ENCODE peak calls at places on chromosomes 6 and 20, in seven cellular contexts. One of them, this sample, is unnamed. For H3K4me1, H3K27me3 and H3K9me3, the result is how much of the 10 kb centered on the place peaks cover.

GRCh38 chr6:165766026-165766425 is 103.0 kb upstream of the PDE10A start:
- DNase-seq in lung: no peak
- DNase-seq in SK-N-SH: no peak
- DNase-seq in hepatocyte: no peak
- DNase-seq in HCT116: no peak
- DNase-seq in aorta: no peak
- DNase-seq in psoas muscle: no peak
- DNase-seq in this sample: no peak

GRCh38 chr20:57332105-57333089 is 2.8 kb downstream of the SPO11 start:
- DNase-seq in lung: no peak
- DNase-seq in SK-N-SH: no peak
- DNase-seq in hepatocyte: peak
- DNase-seq in HCT116: no peak
- DNase-seq in aorta: no peak
- DNase-seq in psoas muscle: no peak
- DNase-seq in this sample: no peak

GRCh38 chr6:161058746-161059145 is 67.2 kb downstream of the MAP3K4 start:
- DNase-seq in lung: no peak
- DNase-seq in SK-N-SH: no peak
- DNase-seq in hepatocyte: no peak
- DNase-seq in HCT116: no peak
- DNase-seq in aorta: no peak
- DNase-seq in psoas muscle: no peak
- DNase-seq in this sample: no peak

GRCh38 chr20:60123652-60124051 is 165.4 kb downstream of the CDH26 start:
- DNase-seq in lung: no peak
- DNase-seq in SK-N-SH: no peak
- DNase-seq in hepatocyte: no peak
- DNase-seq in HCT116: no peak
- DNase-seq in aorta: no peak
- DNase-seq in psoas muscle: no peak
- DNase-seq in this sample: no peak

GRCh38 chr6:145373826-145374225 is 361.5 kb downstream of the EPM2A start:
- DNase-seq in lung: no peak
- DNase-seq in SK-N-SH: no peak
- DNase-seq in hepatocyte: no peak
- DNase-seq in HCT116: no peak
- DNase-seq in aorta: no peak
- DNase-seq in psoas muscle: no peak
- DNase-seq in this sample: no peak

GRCh38 chr6:139016337-139017213 is 12.0 kb upstream of the ABRACL start:
- DNase-seq in lung: no peak
- DNase-seq in SK-N-SH: no peak
- DNase-seq in hepatocyte: no peak
- DNase-seq in HCT116: no peak
- DNase-seq in aorta: no peak
- DNase-seq in psoas muscle: no peak
- DNase-seq in this sample: no peak

GRCh38 chr6:157226026-157226639 is 97.2 kb downstream of the TMEM242 start:
- DNase-seq in lung: no peak
- DNase-seq in SK-N-SH: no peak
- DNase-seq in hepatocyte: peak
- DNase-seq in HCT116: no peak
- DNase-seq in aorta: no peak
- DNase-seq in psoas muscle: no peak
- DNase-seq in this sample: no peak

GRCh38 chr6:36917541-36918193 is 31.9 kb downstream of the C6orf89 start:
- DNase-seq in lung: peak
- DNase-seq in SK-N-SH: no peak
- DNase-seq in hepatocyte: peak
- DNase-seq in HCT116: no peak
- DNase-seq in aorta: no peak
- DNase-seq in psoas muscle: peak
- DNase-seq in this sample: peak

GRCh38 chr20:57901526-57901925 is 191.7 kb upstream of the PMEPA1 start:
- DNase-seq in lung: no peak
- DNase-seq in SK-N-SH: no peak
- DNase-seq in hepatocyte: no peak
- DNase-seq in HCT116: no peak
- DNase-seq in aorta: peak
- DNase-seq in psoas muscle: no peak
- DNase-seq in this sample: no peak

GRCh38 chr6:119026822-119027221 is 51.6 kb downstream of the FAM184A start:
- DNase-seq in lung: no peak
- DNase-seq in SK-N-SH: no peak
- DNase-seq in hepatocyte: no peak
- DNase-seq in HCT116: no peak
- DNase-seq in aorta: no peak
- DNase-seq in psoas muscle: no peak
- DNase-seq in this sample: no peak

GRCh38 chr6:168338777-168339176 is 19.2 kb upstream of the DACT2 start:
- DNase-seq in lung: no peak
- DNase-seq in SK-N-SH: no peak
- DNase-seq in hepatocyte: no peak
- DNase-seq in HCT116: no peak
- DNase-seq in aorta: no peak
- DNase-seq in psoas muscle: no peak
- DNase-seq in this sample: no peak

GRCh38 chr6:109486068-109486467 is 3.0 kb upstream of the ZBTB24 start:
- DNase-seq in lung: no peak
- DNase-seq in SK-N-SH: no peak
- DNase-seq in hepatocyte: peak
- DNase-seq in HCT116: no peak
- DNase-seq in aorta: no peak
- DNase-seq in psoas muscle: no peak
- DNase-seq in this sample: no peak

GRCh38 chr20:41074441-41074840 is 45.8 kb downstream of the TOP1 start:
- DNase-seq in lung: no peak
- DNase-seq in SK-N-SH: no peak
- DNase-seq in hepatocyte: no peak
- DNase-seq in HCT116: no peak
- DNase-seq in aorta: no peak
- DNase-seq in psoas muscle: no peak
- DNase-seq in this sample: no peak
- H3K4me1 ChIP-seq in lung: under half
- H3K4me1 ChIP-seq in SK-N-SH: under half
- H3K4me1 ChIP-seq in hepatocyte: under half
- H3K4me1 ChIP-seq in HCT116: under half
- H3K4me1 ChIP-seq in aorta: under half
- H3K4me1 ChIP-seq in psoas muscle: under half
- H3K4me1 ChIP-seq in this sample: half or more

GRCh38 chr20:38892091-38892981 is 33.9 kb upstream of the FAM83D start:
- DNase-seq in lung: no peak
- DNase-seq in SK-N-SH: no peak
- DNase-seq in hepatocyte: no peak
- DNase-seq in HCT116: no peak
- DNase-seq in aorta: peak
- DNase-seq in psoas muscle: no peak
- DNase-seq in this sample: no peak
- H3K27me3 ChIP-seq in lung: under half
- H3K27me3 ChIP-seq in SK-N-SH: under half
- H3K27me3 ChIP-seq in hepatocyte: under half
- H3K27me3 ChIP-seq in HCT116: under half
- H3K27me3 ChIP-seq in aorta: under half
- H3K27me3 ChIP-seq in psoas muscle: under half
- H3K27me3 ChIP-seq in this sample: under half

GRCh38 chr20:39706089-39706721 is 744.1 kb downstream of the DHX35 start:
- DNase-seq in lung: no peak
- DNase-seq in SK-N-SH: peak
- DNase-seq in hepatocyte: peak
- DNase-seq in HCT116: no peak
- DNase-seq in aorta: no peak
- DNase-seq in psoas muscle: no peak
- DNase-seq in this sample: no peak
- H3K9me3 ChIP-seq in lung: under half
- H3K9me3 ChIP-seq in SK-N-SH: under half
- H3K9me3 ChIP-seq in hepatocyte: under half
- H3K9me3 ChIP-seq in HCT116: under half
- H3K9me3 ChIP-seq in aorta: under half
- H3K9me3 ChIP-seq in psoas muscle: under half
- H3K9me3 ChIP-seq in this sample: under half

DNA sequence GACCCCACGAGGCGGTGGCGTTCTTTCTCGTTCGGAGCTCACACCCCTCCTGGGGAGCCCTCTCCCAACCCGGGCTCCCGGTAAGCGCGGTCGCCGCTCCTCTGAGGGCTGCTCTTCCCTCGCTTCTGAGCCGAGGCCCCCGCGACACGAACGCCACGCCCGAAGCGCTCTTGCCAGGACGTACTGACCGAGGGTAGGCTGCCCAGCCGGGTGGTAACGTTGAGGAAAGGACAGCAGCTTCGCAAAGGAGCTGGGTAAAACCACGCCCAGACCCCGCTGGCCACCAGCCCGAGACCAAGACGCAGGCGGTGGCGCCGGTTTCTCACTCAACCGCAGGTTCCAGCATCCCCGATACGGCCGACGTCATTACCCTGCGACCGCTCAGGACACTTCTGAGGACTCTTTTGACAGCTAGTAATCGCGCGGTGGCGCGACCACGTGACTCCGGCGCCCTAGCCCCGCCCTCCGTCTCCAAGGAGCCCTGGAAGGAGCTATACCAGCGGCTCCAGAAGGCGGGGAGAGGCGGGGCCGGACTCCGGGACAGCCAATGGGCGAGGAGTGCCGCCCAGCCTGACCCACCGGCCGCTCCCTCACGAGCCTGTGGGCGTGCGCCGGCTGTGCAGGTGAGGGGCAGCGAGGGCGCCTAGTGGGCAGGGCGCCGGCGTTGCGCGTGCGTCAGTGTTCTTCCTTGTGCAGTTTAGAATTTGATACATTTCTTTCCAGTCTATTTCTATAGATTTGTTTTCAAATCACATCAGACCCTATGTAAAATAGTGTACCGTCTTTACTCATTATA is 4.0 kb upstream of the GZF1 start:
- DNase-seq in lung: peak
- DNase-seq in SK-N-SH: peak
- DNase-seq in hepatocyte: peak
- DNase-seq in HCT116: peak
- DNase-seq in aorta: peak
- DNase-seq in psoas muscle: peak
- DNase-seq in this sample: peak
- H3K4me1 ChIP-seq in lung: under half
- H3K4me1 ChIP-seq in SK-N-SH: under half
- H3K4me1 ChIP-seq in hepatocyte: under half
- H3K4me1 ChIP-seq in HCT116: under half
- H3K4me1 ChIP-seq in aorta: under half
- H3K4me1 ChIP-seq in psoas muscle: under half
- H3K4me1 ChIP-seq in this sample: under half

GRCh38 chr6:97849390-97849789 is 566.4 kb upstream of the MMS22L start:
- DNase-seq in lung: no peak
- DNase-seq in SK-N-SH: no peak
- DNase-seq in hepatocyte: no peak
- DNase-seq in HCT116: no peak
- DNase-seq in aorta: no peak
- DNase-seq in psoas muscle: no peak
- DNase-seq in this sample: no peak

GRCh38 chr6:97850458-97851218 is 567.6 kb upstream of the MMS22L start:
- DNase-seq in lung: no peak
- DNase-seq in SK-N-SH: no peak
- DNase-seq in hepatocyte: peak
- DNase-seq in HCT116: no peak
- DNase-seq in aorta: no peak
- DNase-seq in psoas muscle: no peak
- DNase-seq in this sample: no peak
- H3K27me3 ChIP-seq in lung: under half
- H3K27me3 ChIP-seq in SK-N-SH: under half
- H3K27me3 ChIP-seq in hepatocyte: under half
- H3K27me3 ChIP-seq in HCT116: under half
- H3K27me3 ChIP-seq in aorta: under half
- H3K27me3 ChIP-seq in psoas muscle: under half
- H3K27me3 ChIP-seq in this sample: under half

DNA sequence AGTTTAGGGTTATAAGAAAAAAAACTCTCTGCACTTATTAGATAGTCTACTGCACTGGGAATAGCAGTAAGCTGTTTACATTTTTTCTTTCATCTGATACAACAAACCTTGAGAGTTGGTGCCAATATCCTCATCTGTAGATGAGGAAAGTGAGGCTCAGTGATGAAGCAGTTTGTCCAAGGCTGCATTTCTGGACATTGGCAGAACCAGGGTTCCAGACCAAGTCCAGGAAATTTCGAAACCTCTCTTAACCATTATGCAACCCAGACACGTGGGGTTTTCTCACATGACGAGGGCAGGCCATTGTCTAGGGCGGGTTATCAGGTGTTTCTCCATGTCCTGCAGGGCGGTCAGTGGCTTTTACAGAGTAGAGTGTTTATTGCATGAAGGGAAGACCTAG is 23.0 kb downstream of the E2F3 start:
- DNase-seq in lung: peak
- DNase-seq in SK-N-SH: no peak
- DNase-seq in hepatocyte: peak
- DNase-seq in HCT116: no peak
- DNase-seq in aorta: no peak
- DNase-seq in psoas muscle: no peak
- DNase-seq in this sample: no peak
- H3K9me3 ChIP-seq in lung: under half
- H3K9me3 ChIP-seq in SK-N-SH: under half
- H3K9me3 ChIP-seq in hepatocyte: under half
- H3K9me3 ChIP-seq in HCT116: under half
- H3K9me3 ChIP-seq in aorta: under half
- H3K9me3 ChIP-seq in psoas muscle: under half
- H3K9me3 ChIP-seq in this sample: under half

GRCh38 chr6:5215181-5215580 is 45.6 kb downstream of the LYRM4 start:
- DNase-seq in lung: no peak
- DNase-seq in SK-N-SH: no peak
- DNase-seq in hepatocyte: no peak
- DNase-seq in HCT116: no peak
- DNase-seq in aorta: no peak
- DNase-seq in psoas muscle: no peak
- DNase-seq in this sample: no peak
- H3K4me1 ChIP-seq in lung: under half
- H3K4me1 ChIP-seq in SK-N-SH: under half
- H3K4me1 ChIP-seq in hepatocyte: under half
- H3K4me1 ChIP-seq in HCT116: under half
- H3K4me1 ChIP-seq in aorta: under half
- H3K4me1 ChIP-seq in psoas muscle: under half
- H3K4me1 ChIP-seq in this sample: under half

DNA sequence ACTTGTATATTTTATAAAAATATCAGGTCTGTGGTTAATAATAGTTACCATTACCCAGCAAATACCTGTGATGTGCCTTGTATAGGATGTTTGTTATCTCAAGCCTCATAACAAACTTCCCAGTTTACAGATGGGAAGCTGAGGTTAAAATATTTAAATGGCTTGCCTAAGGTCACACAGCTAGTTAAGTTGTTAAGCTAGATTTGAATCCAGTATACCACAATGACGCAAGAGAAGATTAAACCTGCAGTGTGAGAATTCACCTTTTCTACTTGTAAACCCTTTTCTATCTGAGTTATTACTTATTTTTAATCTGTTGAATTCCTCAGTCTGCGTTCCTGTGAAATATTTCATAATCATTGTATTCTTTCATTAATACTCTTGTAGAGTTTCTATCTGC is 4.9 kb downstream of the DSP start:
- DNase-seq in lung: no peak
- DNase-seq in SK-N-SH: no peak
- DNase-seq in hepatocyte: no peak
- DNase-seq in HCT116: no peak
- DNase-seq in aorta: no peak
- DNase-seq in psoas muscle: no peak
- DNase-seq in this sample: no peak
- H3K27me3 ChIP-seq in lung: under half
- H3K27me3 ChIP-seq in SK-N-SH: half or more
- H3K27me3 ChIP-seq in hepatocyte: under half
- H3K27me3 ChIP-seq in HCT116: under half
- H3K27me3 ChIP-seq in aorta: under half
- H3K27me3 ChIP-seq in psoas muscle: half or more
- H3K27me3 ChIP-seq in this sample: half or more

This sample was measured in SJSA1.